ENCODE peak calls at places on chromosomes 1 and 21, in five cellular contexts. U is CD8-positive, alpha-beta T cell; T is GM23248; Q is Peyer's patch; E is IMR-90. S is an unnamed sample.

GRCh38 chr1:165938844-165939243 is 111.4 kb downstream of the UCK2 start:
- DNase-seq in U (no peak), T (no peak), Q (no peak), E (no peak), S (no peak)

GRCh38 chr1:33711511-33711910 is 152.4 kb upstream of the HMGB4 start:
- DNase-seq in U (no peak), T (no peak), Q (no peak), E (no peak), S (no peak)

GRCh38 chr1:34806396-34806795 is 13.6 kb downstream of the GJA4 start:
- DNase-seq in U (no peak), T (peak; percentile 59), Q (no peak), E (peak; percentile 50), S (no peak)

GRCh38 chr1:107153033-107153432 is 12.2 kb downstream of the NTNG1 start:
- DNase-seq in U (no peak), T (no peak), Q (no peak), E (no peak), S (no peak)

GRCh38 chr1:219460561-219461511 is 152.1 kb downstream of the ZC3H11B start:
- DNase-seq in U (no peak), T (peak; percentile 76), Q (no peak), E (peak; percentile 63), S (peak; percentile 14)

GRCh38 chr1:30652151-30652915 is 71.1 kb downstream of the MATN1 start:
- DNase-seq in U (no peak), T (no peak), Q (no peak), E (no peak), S (peak; percentile 53)

GRCh38 chr1:227372662-227373061 is 54.4 kb upstream of the CDC42BPA start:
- DNase-seq in U (no peak), T (peak; percentile 68), Q (no peak), E (peak; percentile 72), S (peak; percentile 23)

GRCh38 chr1:228723287-228723686 is 12.0 kb upstream of the RHOU start:
- DNase-seq in U (no peak), T (no peak), Q (no peak), E (no peak), S (no peak)

GRCh38 chr1:117146570-117147340 is 25.2 kb upstream of the TRIM45 start:
- DNase-seq in U (no peak), T (peak; percentile 95), Q (no peak), E (peak; percentile 95), S (peak; percentile 15)

GRCh38 chr1:226123591-226124471 is 61.3 kb downstream of the H3-3A start:
- DNase-seq in U (no peak), T (peak; percentile 53), Q (no peak), E (peak; percentile 17), S (peak; percentile 78)

GRCh38 chr1:202320081-202320405 is 21.7 kb downstream of the UBE2T start:
- DNase-seq in U (no peak), T (no peak), Q (no peak), E (no peak), S (no peak)

GRCh38 chr21:33383056-33383888 is 19.9 kb upstream of the IFNGR2 start:
- DNase-seq in U (peak; percentile 62), T (peak; percentile 88), Q (peak; percentile 95), E (peak; percentile 94), S (peak; percentile 78)

GRCh38 chr1:208089971-208090755 is 154.0 kb downstream of the PLXNA2 start:
- DNase-seq in U (no peak), T (peak; percentile 61), Q (no peak), E (peak; percentile 36), S (no peak)

GRCh38 chr1:234919061-234919755 is 209.4 kb downstream of the TOMM20 start:
- DNase-seq in U (no peak), T (no peak), Q (no peak), E (no peak), S (no peak)

GRCh38 chr1:154716012-154716411 is 108.0 kb upstream of the ADAR start:
- DNase-seq in U (no peak), T (peak; percentile 61), Q (no peak), E (no peak), S (no peak)

GRCh38 chr1:19409477-19410086 is 75.8 kb downstream of the CAPZB start:
- DNase-seq in U (no peak), T (no peak), Q (no peak), E (no peak), S (no peak)

GRCh38 chr1:145898756-145899155 is 11.1 kb downstream of the ITGA10 start:
- DNase-seq in U (no peak), T (no peak), Q (no peak), E (no peak), S (no peak)

GRCh38 chr1:2346691-2347408 is 44.5 kb downstream of the MORN1 start:
- DNase-seq in U (no peak), T (no peak), Q (no peak), E (no peak), S (no peak)

GRCh38 chr1:225603538-225604354 is 49.2 kb downstream of the ENAH start:
- DNase-seq in U (no peak), T (peak; percentile 69), Q (no peak), E (peak; percentile 75), S (no peak)

GRCh38 chr21:31875424-31876097 is 2.7 kb downstream of the HUNK start:
- DNase-seq in U (no peak), T (peak; percentile 64), Q (no peak), E (peak; percentile 52), S (peak; percentile 34)

GRCh38 chr1:212860713-212861581 is 2.9 kb downstream of the FLVCR1 start:
- DNase-seq in U (no peak), T (peak; percentile 38), Q (no peak), E (peak; percentile 52), S (no peak)

GRCh38 chr1:14969006-14969405 is 184.5 kb upstream of the TMEM51 start:
- DNase-seq in U (peak; percentile 4), T (peak; percentile 67), Q (no peak), E (no peak), S (no peak)

DNA sequence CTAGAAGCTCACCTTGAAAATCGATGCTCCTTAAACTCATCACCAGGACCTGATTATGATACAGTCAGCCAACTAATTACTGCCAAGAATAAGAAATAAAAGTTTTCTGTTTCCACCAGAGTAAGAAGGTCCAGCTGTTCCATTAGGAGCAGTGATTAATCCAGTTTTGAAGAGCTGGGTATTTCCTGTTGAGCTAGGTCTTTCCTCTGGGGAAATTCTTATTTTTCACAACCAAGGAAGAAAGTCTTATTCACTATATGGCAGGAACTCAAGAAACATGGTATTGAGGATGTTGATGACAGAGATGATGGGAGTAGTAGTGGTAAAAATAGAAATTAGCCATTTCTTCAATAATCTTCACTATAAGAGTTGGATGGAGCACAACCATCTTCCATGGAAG is 374.6 kb upstream of the RUNX1 start:
- DNase-seq in U (no peak), T (peak; percentile 80), Q (no peak), E (peak; percentile 76), S (no peak)
- H3K4me1 ChIP-seq in U (peaks cover 10% of the 10 kb centered on the region), T (peaks cover 23% of the 10 kb centered on the region), Q (no peaks in the 10 kb centered on the region), E (peaks cover 1% of the 10 kb centered on the region), S (no peaks in the 10 kb centered on the region)

GRCh38 chr1:9203623-9204022 is 31.0 kb upstream of the H6PD start:
- DNase-seq in U (no peak), T (no peak), Q (no peak), E (no peak), S (no peak)
- H3K4me1 ChIP-seq in U (peaks cover 31% of the 10 kb centered on the region), T (peaks cover 30% of the 10 kb centered on the region), Q (peaks cover 2% of the 10 kb centered on the region), E (peaks cover 22% of the 10 kb centered on the region), S (peaks cover 16% of the 10 kb centered on the region)

GRCh38 chr1:203559523-203559922 is 65.6 kb downstream of the OPTC start:
- DNase-seq in U (no peak), T (peak; percentile 90), Q (no peak), E (peak; percentile 87), S (no peak)

GRCh38 chr1:203555484-203556046 is 61.6 kb downstream of the OPTC start:
- DNase-seq in U (no peak), T (no peak), Q (no peak), E (no peak), S (no peak)

GRCh38 chr1:203556047-203556851 is 62.3 kb downstream of the OPTC start:
- DNase-seq in U (no peak), T (peak; percentile 95), Q (no peak), E (peak; percentile 85), S (peak; percentile 22)

GRCh38 chr1:203557390-203557789 is 63.4 kb downstream of the OPTC start:
- DNase-seq in U (no peak), T (peak; percentile 94), Q (no peak), E (peak; percentile 83), S (no peak)

GRCh38 chr1:203557958-203558760 is 64.2 kb downstream of the OPTC start:
- DNase-seq in U (no peak), T (peak; percentile 100), Q (no peak), E (peak; percentile 100), S (peak; percentile 25)
- H3K4me1 ChIP-seq in U (no peaks in the 10 kb centered on the region), T (peaks cover 60% of the 10 kb centered on the region), Q (no peaks in the 10 kb centered on the region), E (peaks cover 35% of the 10 kb centered on the region), S (peaks cover 4% of the 10 kb centered on the region)

GRCh38 chr1:160799641-160800040 is 3.7 kb downstream of the LY9 start:
- DNase-seq in U (no peak), T (no peak), Q (no peak), E (no peak), S (no peak)
- H3K4me1 ChIP-seq in U (peaks cover 59% of the 10 kb centered on the region), T (no peaks in the 10 kb centered on the region), Q (peaks cover 6% of the 10 kb centered on the region), E (no peaks in the 10 kb centered on the region), S (no peaks in the 10 kb centered on the region)

DNA sequence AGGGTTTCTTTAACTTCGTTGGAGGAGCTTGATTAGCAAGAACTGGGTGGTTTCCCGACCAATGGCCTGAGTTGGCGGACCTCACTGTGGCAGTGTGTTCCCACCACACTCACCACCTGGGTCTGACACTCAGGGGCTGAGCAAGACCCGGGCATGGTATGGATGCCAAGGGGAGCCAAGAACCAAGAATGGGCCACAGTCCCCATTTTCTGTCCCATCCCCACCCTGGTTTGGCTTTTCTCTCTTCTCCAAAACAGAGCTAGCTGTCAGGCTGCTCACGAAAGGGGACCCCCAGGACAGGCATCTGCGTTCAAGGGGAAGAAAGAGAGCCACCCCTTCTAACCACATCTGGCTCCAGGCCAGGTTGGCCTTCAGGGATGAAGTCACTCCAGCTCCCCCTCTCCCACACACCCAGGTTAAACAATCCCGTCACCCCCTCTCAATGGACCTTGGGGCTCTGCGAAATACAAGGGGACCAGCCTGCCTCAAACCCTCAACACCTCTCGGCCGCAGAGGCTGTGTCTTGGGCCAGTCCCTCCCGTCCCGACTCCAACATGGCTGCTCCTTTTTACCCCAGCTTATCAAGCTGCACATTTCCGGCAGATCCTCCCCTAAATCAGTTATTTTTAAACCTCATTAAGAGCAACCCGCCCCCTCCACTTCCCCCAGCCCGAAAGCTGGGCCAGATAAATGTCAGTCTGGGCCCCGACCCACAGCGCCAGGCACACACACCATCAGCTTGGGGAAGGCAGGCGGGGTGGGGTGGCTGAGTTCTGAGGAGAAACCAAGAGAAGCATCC is 3.4 kb downstream of the TAGLN2 start:
- DNase-seq in U (no peak), T (peak; percentile 38), Q (peak; percentile 47), E (peak; percentile 34), S (peak; percentile 46)
- H3K4me1 ChIP-seq in U (peaks cover 40% of the 10 kb centered on the region), T (peaks cover 40% of the 10 kb centered on the region), Q (peaks cover 13% of the 10 kb centered on the region), E (peaks cover 28% of the 10 kb centered on the region), S (peaks cover 67% of the 10 kb centered on the region)

GRCh38 chr1:43867946-43868740 is 65.5 kb upstream of the ARTN start:
- DNase-seq in U (no peak), T (peak; percentile 83), Q (peak; percentile 2), E (peak; percentile 67), S (no peak)
- H3K4me1 ChIP-seq in U (no peaks in the 10 kb centered on the region), T (peaks cover 13% of the 10 kb centered on the region), Q (no peaks in the 10 kb centered on the region), E (peaks cover 7% of the 10 kb centered on the region), S (no peaks in the 10 kb centered on the region)